ENCODE peak calls at places on chromosomes 12 and 14, in five cellular contexts. S is transverse colon; Y is naive thymus-derived CD4-positive, alpha-beta T cell; V is A673; A is mesenchymal stem cell. F is an unnamed sample. For H3K9me3, the result is how much of the 10 kb centered on the place peaks cover.

GRCh38 chr14:90871605-90872233 is 55.5 kb upstream of the TTC7B start:
- DNase-seq in Y (no peak), A (peak), S (no peak), V (no peak), F (no peak)

GRCh38 chr12:62320054-62320453 is 59.9 kb downstream of the USP15 start:
- DNase-seq in S (no peak), A (no peak), Y (no peak), V (no peak), F (no peak)

GRCh38 chr12:89333564-89334252 is 18.6 kb downstream of the DUSP6 start:
- DNase-seq in Y (no peak), V (peak), A (peak), S (peak), F (no peak)

GRCh38 chr14:101836131-101836530 is 74.6 kb downstream of the PPP2R5C start:
- DNase-seq in A (no peak), V (no peak), Y (no peak), S (no peak), F (no peak)

GRCh38 chr12:2503762-2504161 is 291.0 kb upstream of the FKBP4 start:
- DNase-seq in Y (no peak), A (no peak), V (no peak), S (no peak), F (no peak)

GRCh38 chr12:92530706-92531105 is 172.1 kb upstream of the PLEKHG7 start:
- DNase-seq in V (no peak), S (no peak), Y (no peak), A (no peak), F (no peak)

GRCh38 chr14:74649673-74650072 is 37.6 kb upstream of the LTBP2 start:
- DNase-seq in Y (no peak), V (no peak), A (no peak), S (no peak), F (no peak)

GRCh38 chr12:54390176-54390667 is 5.7 kb upstream of the ZNF385A start:
- DNase-seq in V (no peak), S (no peak), A (no peak), Y (no peak), F (no peak)

GRCh38 chr14:69346710-69347109 is 51.4 kb downstream of the ERH start:
- DNase-seq in Y (no peak), S (peak), V (peak), A (peak), F (no peak)

GRCh38 chr14:73255693-73256225 is 18.5 kb downstream of the PAPLN start:
- DNase-seq in Y (no peak), V (no peak), A (no peak), S (no peak), F (no peak)

GRCh38 chr14:37824936-37825698 is 229.7 kb downstream of the TTC6 start:
- DNase-seq in Y (no peak), A (peak), V (no peak), S (no peak), F (no peak)

GRCh38 chr14:95523051-95523817 is 6.8 kb upstream of the SYNE3 start:
- DNase-seq in A (peak), S (no peak), Y (peak), V (no peak), F (no peak)

GRCh38 chr12:48995061-48995879 is 3.9 kb downstream of the DDN start:
- DNase-seq in A (peak), V (peak), Y (no peak), S (peak), F (no peak)

GRCh38 chr14:35861204-35861868 is 35.2 kb downstream of the BRMS1L start:
- DNase-seq in A (no peak), V (no peak), Y (no peak), S (no peak), F (no peak)

GRCh38 chr12:54421175-54421872 is 2.3 kb upstream of the ITGA5 start:
- DNase-seq in A (peak), S (peak), V (no peak), Y (no peak), F (no peak)

GRCh38 chr12:107523760-107524558 is 161.6 kb upstream of the PWP1 start:
- DNase-seq in S (no peak), A (no peak), Y (no peak), V (no peak), F (no peak)

GRCh38 chr14:33567003-33567735 is 383.7 kb downstream of the EGLN3 start:
- DNase-seq in V (peak), S (no peak), Y (no peak), A (no peak), F (no peak)

GRCh38 chr12:104177663-104178501 is 37.7 kb upstream of the TXNRD1 start:
- DNase-seq in V (peak), A (peak), S (peak), Y (no peak), F (no peak)

GRCh38 chr12:85923767-85924331 is 49.8 kb downstream of the NTS start:
- DNase-seq in V (peak), S (no peak), Y (no peak), A (peak), F (no peak)

GRCh38 chr12:50185975-50186663 is 18.9 kb upstream of the CERS5 start:
- DNase-seq in V (peak), S (no peak), Y (no peak), A (no peak), F (no peak)

GRCh38 chr12:75587340-75588106 is 76.1 kb upstream of the KRR1 start:
- DNase-seq in A (peak), Y (no peak), V (no peak), S (no peak), F (no peak)

GRCh38 chr12:124525927-124526692 is 41.3 kb downstream of the NCOR2 start:
- DNase-seq in A (no peak), Y (no peak), S (no peak), V (no peak), F (no peak)

GRCh38 chr12:88944403-88944802 is 364.1 kb upstream of the KITLG start:
- DNase-seq in S (no peak), Y (no peak), V (no peak), A (peak), F (no peak)

GRCh38 chr12:53618340-53618739 is 7.8 kb downstream of the ATF7 start:
- DNase-seq in S (no peak), V (peak), Y (no peak), A (no peak), F (no peak)

GRCh38 chr14:58832010-58832409 is 194.2 kb downstream of the DACT1 start:
- DNase-seq in S (peak), A (no peak), V (no peak), Y (no peak), F (no peak)

GRCh38 chr14:20998674-20999366 is at the start of gene SLC39A2:
- DNase-seq in A (peak), V (peak), S (peak), Y (no peak), F (no peak)

GRCh38 chr12:54605138-54605970 is 16.9 kb upstream of the PPP1R1A start:
- DNase-seq in V (no peak), A (no peak), Y (no peak), S (no peak), F (no peak)

GRCh38 chr14:57837267-57837666 is 28.6 kb downstream of the SLC35F4 start:
- DNase-seq in Y (no peak), V (no peak), A (no peak), S (no peak), F (no peak)

GRCh38 chr12:63206908-63207307 is 55.9 kb upstream of the AVPR1A start:
- DNase-seq in V (peak), S (no peak), Y (no peak), A (peak), F (no peak)

GRCh38 chr12:21694660-21695059 is 37.0 kb upstream of the LDHB start:
- DNase-seq in S (no peak), Y (no peak), A (no peak), V (no peak), F (no peak)

GRCh38 chr12:90090929-90091651 is 382.5 kb upstream of the ATP2B1 start:
- DNase-seq in V (peak), Y (no peak), A (peak), S (peak), F (no peak)

GRCh38 chr14:100900837-100901390 is 2.6 kb downstream of the RTL1 start:
- DNase-seq in S (peak), Y (no peak), A (peak), V (peak), F (no peak)

GRCh38 chr12:113240395-113240794 is 19.1 kb downstream of the TPCN1 start:
- DNase-seq in S (no peak), V (no peak), A (no peak), Y (no peak), F (no peak)

GRCh38 chr12:6205144-6205539 is 4.9 kb downstream of the CD9 start:
- DNase-seq in Y (no peak), S (peak), A (no peak), V (peak), F (no peak)

GRCh38 chr12:111636209-111636928 is 37.3 kb upstream of the ATXN2 start:
- DNase-seq in V (peak), S (peak), A (no peak), Y (no peak), F (no peak)

GRCh38 chr14:37246427-37246829 is 48.7 kb downstream of the MIPOL1 start:
- DNase-seq in S (no peak), Y (no peak), V (peak), A (peak), F (no peak)

GRCh38 chr14:71415404-71415690 is 508.1 kb downstream of the PCNX1 start:
- DNase-seq in Y (no peak), V (no peak), A (peak), S (no peak), F (no peak)

GRCh38 chr12:7512528-7512927 is 9.0 kb upstream of the CD163 start:
- DNase-seq in S (no peak), V (peak), A (peak), Y (no peak), F (no peak)

GRCh38 chr12:53499261-53500118 is at the start of gene MAP3K12:
- DNase-seq in A (peak), S (peak), Y (peak), V (peak), F (peak)

DNA sequence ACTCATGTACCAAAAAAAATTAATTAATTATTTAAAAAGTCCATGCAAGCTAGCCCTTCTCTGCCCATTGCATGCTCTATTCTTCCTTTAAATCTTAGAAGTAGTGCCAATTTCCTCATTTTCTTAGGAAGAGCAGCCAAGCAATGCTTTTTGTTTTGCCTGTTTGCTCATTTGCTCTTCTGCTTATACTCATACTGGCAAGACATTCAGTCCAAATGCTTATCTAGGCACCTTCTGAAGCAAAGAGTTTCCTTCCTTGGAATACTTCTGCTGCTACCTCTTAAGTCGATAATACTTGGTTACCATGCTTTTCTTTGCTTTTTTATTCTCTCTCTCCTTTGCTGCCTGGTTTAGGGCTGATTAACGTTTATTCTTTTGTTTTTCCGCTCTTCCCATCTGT is 1318.3 kb downstream of the AACS start:
- DNase-seq in Y (no peak), V (no peak), S (no peak), A (no peak), F (no peak)
- H3K9me3 ChIP-seq in Y (under half), V (under half), S (under half), A (under half), F (under half)

DNA sequence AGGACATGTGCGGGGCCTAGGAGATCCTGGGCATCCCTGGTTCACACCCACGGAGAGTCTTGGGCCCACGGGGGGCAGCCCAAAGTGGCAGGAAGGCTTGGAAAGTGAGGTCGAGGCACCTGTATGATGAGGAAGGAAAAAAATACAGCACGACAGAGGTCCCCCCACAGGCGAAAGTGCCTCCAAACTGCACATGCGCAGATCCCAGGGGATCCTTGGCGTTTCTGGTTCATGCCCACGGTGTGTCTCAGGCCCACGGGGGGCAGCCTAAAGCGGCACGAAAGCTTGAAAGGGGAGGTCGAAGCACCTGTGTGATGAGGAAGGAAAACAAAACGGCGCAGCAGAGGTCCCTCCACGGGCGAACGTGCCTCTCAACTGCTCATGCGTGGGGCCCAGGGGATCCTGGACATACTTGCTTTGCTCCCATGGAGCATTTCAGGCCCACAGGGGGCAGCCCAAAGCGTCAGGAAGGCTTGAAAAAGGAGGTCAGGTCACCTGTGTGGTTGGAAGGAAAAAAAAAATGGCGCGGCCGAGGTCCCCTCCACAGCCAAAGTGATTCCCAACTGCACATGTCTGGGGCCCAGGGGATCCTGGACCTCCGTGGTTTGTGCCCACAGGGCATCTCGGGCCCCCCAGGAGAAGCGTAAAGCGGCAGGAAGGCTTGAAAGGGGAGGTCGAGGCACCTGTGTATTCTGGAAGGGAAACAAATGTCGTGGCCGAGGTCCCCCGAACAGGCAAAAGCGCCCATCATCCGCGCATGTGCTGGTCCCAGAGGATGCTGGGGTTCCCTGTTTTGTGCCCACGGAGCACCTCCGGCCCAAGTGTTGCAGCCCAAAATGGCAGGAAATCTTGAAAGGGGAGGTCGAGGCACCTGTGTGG is 582.6 kb downstream of the ALG10 start:
- DNase-seq in V (no peak), Y (no peak), A (no peak), S (no peak), F (no peak)
- H3K9me3 ChIP-seq in V (under half), Y (under half), A (under half), S (under half), F (under half)

GRCh38 chr12:69492739-69493138 is 22.6 kb downstream of the FRS2 start:
- DNase-seq in Y (no peak), S (no peak), V (no peak), A (no peak), F (no peak)

GRCh38 chr12:69495071-69495470 is 24.9 kb downstream of the FRS2 start:
- DNase-seq in S (no peak), V (no peak), A (no peak), Y (no peak), F (no peak)

DNA sequence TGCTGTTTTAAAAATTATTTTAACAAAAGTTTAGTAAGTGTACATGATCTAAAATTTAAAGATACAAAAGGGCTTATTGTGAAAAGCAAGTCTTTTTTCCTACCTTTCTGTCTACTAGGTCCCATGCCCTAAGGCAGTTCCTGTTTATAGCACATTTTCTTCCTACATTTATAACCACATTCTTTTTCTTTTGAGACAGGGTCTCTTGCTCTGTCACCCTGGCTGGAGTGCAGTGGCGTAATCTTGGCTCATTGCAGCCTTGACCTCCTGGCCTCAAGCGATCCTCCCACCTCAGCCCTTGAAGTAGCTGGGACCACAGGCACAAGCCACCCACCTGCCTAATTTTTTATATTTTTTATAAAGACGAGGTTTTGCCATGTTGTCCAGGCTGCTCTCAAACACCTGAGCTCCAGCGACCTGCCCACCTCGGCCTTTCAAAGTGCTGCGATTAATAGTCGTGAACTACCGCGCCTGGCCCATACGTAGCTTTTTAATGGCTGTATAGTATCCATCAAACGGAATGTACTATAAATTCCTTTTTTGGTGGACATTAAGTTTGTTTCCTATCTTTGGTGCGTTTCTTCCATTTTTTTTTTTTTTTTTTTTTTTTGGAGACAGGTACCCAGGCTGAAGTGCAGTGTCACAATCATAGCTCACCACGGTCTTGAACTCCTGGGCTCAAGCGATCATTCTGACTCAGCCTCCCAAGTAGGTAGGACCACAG is 20.9 kb downstream of the FRS2 start:
- DNase-seq in Y (no peak), A (no peak), V (no peak), S (no peak), F (no peak)
- H3K9me3 ChIP-seq in Y (under half), A (under half), V (under half), S (under half), F (under half)

DNA sequence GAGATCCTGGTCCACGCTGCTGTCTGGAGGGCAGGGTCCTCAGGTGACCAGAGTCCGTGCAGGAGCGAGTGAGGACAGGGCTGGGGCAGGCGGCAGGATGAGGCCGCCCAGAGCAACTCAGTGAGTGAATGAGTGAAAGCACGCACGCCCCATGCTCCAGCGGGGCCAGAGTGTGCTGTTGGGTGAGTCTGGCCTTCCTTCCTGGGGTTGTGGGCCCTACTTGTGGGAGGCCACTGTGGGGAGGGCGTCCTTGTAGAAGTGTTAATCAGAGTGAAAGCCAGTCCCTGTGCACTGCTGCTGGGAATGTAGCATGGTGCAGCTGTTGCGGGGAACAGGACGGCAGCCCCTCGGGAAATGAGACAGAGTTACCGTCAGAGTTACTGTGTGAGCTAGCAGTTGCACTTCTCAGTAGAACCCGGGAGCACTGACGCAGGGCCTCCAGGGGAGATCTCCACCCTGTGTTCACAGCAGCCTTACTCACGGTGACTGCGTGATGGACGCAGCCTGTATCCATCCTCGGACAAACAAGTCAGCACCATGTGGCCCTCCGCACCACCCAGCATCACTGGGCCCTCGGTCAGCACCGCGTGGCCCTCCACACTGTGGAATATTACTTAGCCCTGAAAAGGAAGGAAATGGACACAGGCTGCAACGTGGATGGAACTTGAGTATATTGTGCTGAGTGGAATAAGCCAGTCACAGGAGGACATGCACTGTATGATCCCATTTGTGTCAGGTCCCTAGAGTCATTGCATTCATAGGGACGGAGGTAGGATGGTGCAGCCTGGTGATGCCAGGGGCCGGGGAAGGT is 22.1 kb downstream of the PACS2 start:
- DNase-seq in A (no peak), Y (no peak), S (no peak), V (no peak), F (no peak)
- H3K9me3 ChIP-seq in A (under half), Y (under half), S (under half), V (under half), F (under half)

GRCh38 chr12:70154087-70154486 is 89.1 kb upstream of the CNOT2 start:
- DNase-seq in V (no peak), S (no peak), Y (no peak), A (no peak), F (no peak)
- H3K9me3 ChIP-seq in V (under half), S (under half), Y (under half), A (under half), F (under half)

GRCh38 chr12:130299574-130299973 is 38.1 kb upstream of the PIWIL1 start:
- DNase-seq in Y (no peak), S (no peak), A (no peak), V (no peak), F (no peak)
- H3K9me3 ChIP-seq in Y (under half), S (under half), A (under half), V (under half), F (under half)

GRCh38 chr12:31967569-31967968 is 8.4 kb downstream of the RESF1 start:
- DNase-seq in A (no peak), V (no peak), Y (peak), S (no peak), F (no peak)
- H3K9me3 ChIP-seq in A (under half), V (under half), Y (under half), S (under half), F (under half)

F was measured in T-helper 17 cell.